ENCODE peak calls at places on chromosomes 6 and 20, in five cellular contexts. H is PC-3, D is MM.1S, E is GM23248, T is GM23338. B is an unnamed sample. For H3K36me3 and H3K9me2, the result is how much of the 10 kb centered on the place peaks cover.

GRCh38 chr6:79872986-79873385 is 74.4 kb downstream of the ELOVL4 start:
- DNase-seq in H (peak), D (no peak), E (peak), T (no peak), B (no peak)

GRCh38 chr6:55886185-55886836 is 10.9 kb upstream of the BMP5 start:
- DNase-seq in H (peak), D (peak), E (peak), T (peak), B (no peak)

GRCh38 chr6:47438481-47439347 is 38.9 kb upstream of the CD2AP start:
- DNase-seq in H (no peak), D (no peak), E (no peak), T (no peak), B (no peak)

GRCh38 chr6:160277546-160277945 is 18.9 kb upstream of the SLC22A2 start:
- DNase-seq in H (no peak), D (no peak), E (no peak), T (no peak), B (no peak)

GRCh38 chr6:111841822-111842221 is 31.4 kb downstream of the FYN start:
- DNase-seq in H (no peak), D (no peak), E (no peak), T (no peak), B (no peak)

GRCh38 chr6:90677440-90677839 is 90.6 kb upstream of the MAP3K7 start:
- DNase-seq in H (no peak), D (no peak), E (no peak), T (no peak), B (no peak)

GRCh38 chr6:55040102-55040848 is 134.0 kb upstream of the HCRTR2 start:
- DNase-seq in H (peak), D (no peak), E (peak), T (no peak), B (no peak)

GRCh38 chr6:168090706-168091105 is 11.7 kb upstream of the FRMD1 start:
- DNase-seq in H (no peak), D (no peak), E (no peak), T (no peak), B (no peak)

GRCh38 chr20:32623667-32624157 is 38.6 kb upstream of the NOL4L start:
- DNase-seq in H (no peak), D (no peak), E (no peak), T (peak), B (no peak)

GRCh38 chr20:37526238-37526838 is 1.3 kb downstream of the BLCAP start:
- DNase-seq in H (peak), D (no peak), E (peak), T (peak), B (peak)

GRCh38 chr20:20211988-20212518 is 155.9 kb upstream of the INSM1 start:
- DNase-seq in H (no peak), D (no peak), E (no peak), T (no peak), B (no peak)

GRCh38 chr20:49099011-49099410 is 52.9 kb downstream of the CSE1L start:
- DNase-seq in H (no peak), D (no peak), E (no peak), T (no peak), B (no peak)

GRCh38 chr20:49091762-49092161 is 45.6 kb downstream of the CSE1L start:
- DNase-seq in H (no peak), D (no peak), E (no peak), T (no peak), B (no peak)

GRCh38 chr20:49097159-49097558 is 51.0 kb downstream of the CSE1L start:
- DNase-seq in H (no peak), D (no peak), E (no peak), T (no peak), B (no peak)

GRCh38 chr20:49098136-49098535 is 52.0 kb downstream of the CSE1L start:
- DNase-seq in H (no peak), D (no peak), E (no peak), T (no peak), B (no peak)

GRCh38 chr20:49096212-49096730 is 50.2 kb downstream of the CSE1L start:
- DNase-seq in H (no peak), D (no peak), E (no peak), T (no peak), B (no peak)
- H3K36me3 ChIP-seq in H (half or more), D (under half), E (under half), T (half or more), B (half or more)

GRCh38 chr6:5246141-5246869 is 14.4 kb downstream of the LYRM4 start:
- DNase-seq in H (no peak), D (no peak), E (no peak), T (no peak), B (no peak)
- H3K27ac ChIP-seq in H (no peak), D (no peak), E (no peak), T (no peak), B (no peak)

GRCh38 chr6:36068012-36068392 is 40.4 kb downstream of the MAPK14 start:
- DNase-seq in H (no peak), D (no peak), E (no peak), T (no peak), B (no peak)
- H3K9me2 ChIP-seq in H (under half), D (under half), E (under half), T (under half), B (under half)

DNA sequence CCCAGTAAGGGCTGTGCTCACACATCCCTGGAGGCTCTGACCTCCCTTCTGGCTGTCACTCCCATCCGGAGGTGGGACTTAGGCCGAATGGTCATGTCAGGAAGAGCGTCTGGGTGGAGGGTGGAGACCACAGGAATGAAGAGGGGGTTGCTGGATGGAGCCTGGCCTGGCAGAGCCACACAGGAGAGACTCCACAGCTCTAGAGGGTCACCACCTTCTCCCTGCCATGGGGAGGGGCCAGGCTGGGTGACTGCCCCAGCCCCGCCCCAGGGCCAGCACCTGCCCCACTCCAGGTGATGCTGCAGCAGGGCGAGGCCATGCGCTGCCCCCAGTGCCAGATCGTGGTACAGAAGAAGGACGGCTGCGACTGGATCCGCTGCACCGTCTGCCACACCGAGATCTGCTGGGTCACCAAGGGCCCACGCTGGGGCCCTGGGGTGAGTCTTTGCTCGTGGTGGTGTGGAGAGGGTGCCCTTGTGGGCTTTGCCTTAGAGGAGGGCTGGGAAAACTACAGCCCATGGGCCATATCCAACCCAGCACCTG is 20.6 kb downstream of the RBCK1 start:
- DNase-seq in H (no peak), D (no peak), E (no peak), T (peak), B (no peak)
- H3K36me3 ChIP-seq in H (under half), D (under half), E (under half), T (under half), B (under half)

GRCh38 chr6:140318408-140318807 is 944.0 kb upstream of the CITED2 start:
- DNase-seq in H (no peak), D (no peak), E (no peak), T (no peak), B (no peak)

GRCh38 chr6:140321891-140322290 is 947.4 kb upstream of the CITED2 start:
- DNase-seq in H (no peak), D (no peak), E (no peak), T (no peak), B (no peak)

GRCh38 chr6:140320799-140321099 is 946.3 kb upstream of the CITED2 start:
- DNase-seq in H (no peak), D (no peak), E (no peak), T (no peak), B (no peak)

GRCh38 chr6:140319209-140319608 is 944.8 kb upstream of the CITED2 start:
- DNase-seq in H (peak), D (peak), E (peak), T (no peak), B (no peak)

GRCh38 chr6:140320081-140320798 is 945.8 kb upstream of the CITED2 start:
- DNase-seq in H (no peak), D (no peak), E (no peak), T (no peak), B (no peak)
- H3K27ac ChIP-seq in H (no peak), D (no peak), E (no peak), T (no peak), B (no peak)

GRCh38 chr20:22471156-22471836 is 113.1 kb downstream of the FOXA2 start:
- DNase-seq in H (no peak), D (no peak), E (no peak), T (no peak), B (no peak)

GRCh38 chr20:22475662-22476061 is 108.7 kb downstream of the FOXA2 start:
- DNase-seq in H (no peak), D (peak), E (no peak), T (no peak), B (no peak)

GRCh38 chr20:22472386-22472785 is 112.0 kb downstream of the FOXA2 start:
- DNase-seq in H (no peak), D (no peak), E (no peak), T (peak), B (no peak)

GRCh38 chr20:22474215-22474614 is 110.2 kb downstream of the FOXA2 start:
- DNase-seq in H (no peak), D (no peak), E (no peak), T (no peak), B (no peak)

DNA sequence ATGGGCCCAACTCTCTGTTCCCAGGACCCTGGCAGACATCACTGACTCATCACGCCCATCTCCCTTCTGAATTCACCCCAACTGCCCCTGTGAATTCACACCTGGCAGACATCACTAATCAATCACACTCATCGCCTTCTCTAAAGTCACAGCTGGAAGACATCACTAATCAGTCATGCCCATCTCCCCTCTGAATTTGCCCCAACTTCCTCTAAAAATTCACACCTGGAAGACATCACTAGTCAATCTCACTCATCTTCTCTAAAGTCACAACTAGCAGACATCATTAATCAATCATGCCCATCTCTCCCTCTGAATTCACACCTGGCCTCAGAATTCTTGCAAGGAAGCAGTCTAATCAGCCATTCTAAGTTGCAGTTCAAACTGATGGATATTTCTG is 111.1 kb downstream of the FOXA2 start:
- DNase-seq in H (no peak), D (no peak), E (no peak), T (peak), B (no peak)
- H3K9me2 ChIP-seq in H (under half), D (under half), E (under half), T (under half), B (under half)

DNA sequence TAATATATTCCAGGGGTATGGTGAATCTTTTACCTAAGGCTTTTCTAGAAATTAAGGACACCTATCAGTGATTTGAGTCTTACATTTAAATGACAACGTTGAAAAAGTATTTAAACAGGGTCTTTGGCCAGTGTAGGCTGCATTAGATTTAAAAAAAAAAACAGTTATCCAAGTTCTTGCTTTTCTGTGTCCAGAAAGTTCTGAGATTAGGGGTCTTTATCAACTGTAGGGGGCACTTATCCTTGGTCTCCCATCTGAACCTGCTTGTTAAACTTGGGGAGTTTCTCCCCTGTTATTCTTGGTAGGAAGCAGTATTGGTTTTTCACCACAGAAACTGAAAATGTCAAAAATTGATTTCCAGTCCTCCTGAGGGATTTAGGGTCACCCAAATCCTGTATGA is 155.9 kb upstream of the ZNF217 start:
- DNase-seq in H (no peak), D (no peak), E (no peak), T (no peak), B (no peak)
- H3K36me3 ChIP-seq in H (under half), D (under half), E (under half), T (under half), B (under half)

DNA sequence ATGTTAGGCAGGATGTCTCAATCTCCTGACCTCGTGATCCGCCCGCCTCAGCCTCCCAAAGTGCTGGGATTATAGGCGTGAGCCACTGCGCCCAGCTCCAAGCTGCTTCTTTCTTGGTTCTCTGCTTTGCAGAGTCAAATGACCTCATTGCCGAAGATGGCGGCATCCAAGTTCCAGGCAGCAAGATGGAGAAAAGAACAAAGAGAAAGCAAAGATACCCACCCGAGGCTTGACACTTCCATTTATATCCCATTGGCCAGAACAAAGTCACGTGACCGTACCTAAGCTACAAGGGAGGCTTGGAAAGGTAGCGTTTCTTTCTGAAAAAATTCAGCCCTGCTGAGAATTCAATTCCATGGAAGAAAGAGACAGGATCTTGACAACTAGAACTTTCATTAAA is 183.4 kb upstream of the SALL4 start:
- DNase-seq in H (no peak), D (no peak), E (no peak), T (no peak), B (no peak)
- H3K27ac ChIP-seq in H (peak), D (no peak), E (peak), T (peak), B (peak)

B was measured in PC-9.